ENCODE peak calls at places on chromosomes 6 and 20, in nine cellular contexts. M is AG09319, K is PC-3, V is A673, J is OCI-LY7, Z is dorsolateral prefrontal cortex, S is uterus, T is bronchial epithelial cell, C is ascending aorta. Q is an unnamed sample.
A peak's percentile ranks its signal among the peaks of the same experiment; 100 is the strongest.

GRCh38 chr20:44431502-44432234 is 44.0 kb upstream of the TTPAL start:
- DNase-seq in Z (no peak), J (no peak), V (no peak), S (no peak), T (no peak), M (no peak), K (no peak), C (no peak), Q (no peak)

GRCh38 chr6:109713097-109713496 is 22.0 kb downstream of the FIG4 start:
- DNase-seq in V (no peak), Z (no peak), T (peak; percentile 71), S (no peak), C (no peak), K (peak; percentile 51), J (no peak), M (no peak), Q (peak; percentile 55)

GRCh38 chr6:109296305-109296915 is 85.9 kb downstream of the CD164 start:
- DNase-seq in M (no peak), K (peak; percentile 35), J (no peak), T (peak; percentile 20), V (no peak), Z (no peak), S (no peak), C (no peak), Q (no peak)

GRCh38 chr6:156866181-156866862 is 89.1 kb downstream of the ARID1B start:
- DNase-seq in S (peak; percentile 33), K (peak; percentile 61), M (no peak), Z (no peak), C (no peak), V (no peak), T (peak; percentile 44), J (peak; percentile 38), Q (peak; percentile 46)

GRCh38 chr20:36086767-36087166 is 67.8 kb upstream of the EPB41L1 start:
- DNase-seq in S (no peak), Z (no peak), V (no peak), J (no peak), K (peak; percentile 82), M (no peak), T (peak; percentile 40), C (no peak), Q (no peak)

GRCh38 chr6:139165324-139165723 is 30.4 kb downstream of the HECA start:
- DNase-seq in J (peak; percentile 14), V (no peak), Z (no peak), T (no peak), S (no peak), M (no peak), K (no peak), C (no peak), Q (no peak)

GRCh38 chr6:164035912-164036485 is 621.5 kb downstream of the QKI start:
- DNase-seq in C (no peak), K (peak; percentile 39), S (no peak), V (no peak), T (peak; percentile 2), J (no peak), M (no peak), Z (no peak), Q (no peak)

GRCh38 chr20:4112490-4113420 is 97.4 kb upstream of the RNF24 start:
- DNase-seq in V (peak; percentile 57), S (no peak), Z (no peak), K (peak; percentile 87), M (no peak), T (peak; percentile 52), J (no peak), C (no peak), Q (peak; percentile 57)

DNA sequence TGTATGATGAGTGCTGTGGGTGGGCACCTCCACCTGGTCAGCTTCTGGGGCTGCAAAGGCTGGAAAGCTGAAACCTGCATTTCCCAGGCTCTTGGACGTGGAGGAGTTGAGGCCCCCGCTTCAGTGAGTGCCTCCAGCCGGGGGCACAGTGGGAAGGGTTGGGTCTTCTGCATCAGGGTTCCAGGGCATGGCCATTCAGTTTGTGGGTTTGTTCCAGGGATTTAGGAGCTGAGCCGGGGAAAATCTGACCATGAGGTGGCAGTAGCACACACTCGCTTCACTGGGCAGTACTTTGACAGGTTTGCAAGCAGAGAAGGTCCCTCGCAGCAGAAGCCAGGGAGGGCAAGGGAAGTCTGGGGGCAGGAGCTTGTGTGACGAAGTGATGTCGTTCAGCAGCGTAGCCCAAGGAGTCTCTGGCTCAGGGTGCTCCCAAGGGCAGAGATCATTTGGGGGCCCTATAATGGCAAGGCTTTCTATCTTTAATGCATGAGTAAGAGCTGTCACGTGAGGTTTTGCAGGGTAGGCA is 69.5 kb upstream of the SULF2 start:
- DNase-seq in S (no peak), Z (no peak), J (peak; percentile 66), K (peak; percentile 84), T (peak; percentile 59), M (no peak), V (peak; percentile 59), C (no peak), Q (peak; percentile 3)
- TF ChIP-seq CTCF in S (no peak), Z (no peak), J (peak; percentile 77), K (peak; percentile 90), T (peak; percentile 71), M (peak; percentile 49), V (peak; percentile 65), C (no peak), Q (no peak)

GRCh38 chr6:89944826-89945407 is 50.6 kb downstream of the GJA10 start:
- DNase-seq in T (peak; percentile 38), Z (no peak), M (no peak), J (peak; percentile 27), S (no peak), C (no peak), K (peak; percentile 26), V (peak; percentile 47), Q (no peak)
- TF ChIP-seq CTCF in T (no peak), Z (peak; percentile 13), M (peak; percentile 31), J (peak; percentile 89), S (no peak), C (no peak), K (peak; percentile 67), V (peak; percentile 54), Q (peak; percentile 75)

GRCh38 chr20:6057704-6058103 is 3.8 kb upstream of the LRRN4 start:
- DNase-seq in M (no peak), S (no peak), K (no peak), C (no peak), J (no peak), Z (no peak), V (no peak), T (no peak), Q (no peak)

GRCh38 chr20:6057139-6057538 is 3.3 kb upstream of the LRRN4 start:
- DNase-seq in T (no peak), C (no peak), V (no peak), K (no peak), Z (no peak), S (no peak), M (no peak), J (no peak), Q (no peak)

GRCh38 chr20:6053776-6054688 is at the start of gene LRRN4:
- DNase-seq in C (no peak), K (peak; percentile 96), S (no peak), V (no peak), T (peak; percentile 89), J (no peak), Z (no peak), M (no peak), Q (no peak)

GRCh38 chr20:6055161-6055783 is 1.4 kb upstream of the LRRN4 start:
- DNase-seq in T (no peak), K (no peak), J (no peak), C (no peak), M (no peak), Z (no peak), V (no peak), S (no peak), Q (no peak)

DNA sequence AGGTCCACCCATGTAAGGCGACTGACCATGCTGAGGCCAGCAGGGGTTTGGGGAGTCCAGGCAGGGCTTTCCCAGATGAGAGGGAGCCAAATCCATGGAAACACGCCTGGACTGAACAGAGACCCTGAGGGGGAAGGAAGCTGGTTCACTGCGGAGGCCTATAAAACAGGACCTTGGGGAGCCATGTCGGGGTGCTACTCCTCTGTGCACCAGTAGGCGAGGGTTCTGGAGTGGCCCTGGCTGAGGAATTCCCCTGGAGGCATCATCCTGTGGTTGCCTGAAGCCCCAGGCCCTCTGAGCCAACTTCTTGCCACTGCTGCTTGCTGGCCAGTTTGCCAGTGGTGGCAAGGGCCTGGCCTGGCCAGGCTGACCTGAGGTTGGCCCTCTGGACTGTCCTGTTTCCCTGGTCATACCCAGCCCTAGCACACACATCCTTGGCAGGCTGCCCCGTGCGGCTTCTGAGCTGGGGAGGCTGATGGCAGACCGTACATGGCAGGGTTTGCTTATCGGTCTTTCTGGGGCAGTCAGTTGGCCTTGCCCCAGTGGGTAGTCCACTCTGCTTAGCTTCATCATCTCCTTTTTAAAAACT is 2.2 kb upstream of the LRRN4 start:
- DNase-seq in S (no peak), C (no peak), V (no peak), M (no peak), T (no peak), Z (no peak), J (no peak), K (no peak), Q (no peak)
- TF ChIP-seq CTCF in S (no peak), C (no peak), V (no peak), M (no peak), T (no peak), Z (no peak), J (no peak), K (no peak), Q (no peak)

GRCh38 chr6:6218246-6219085 is 102.0 kb downstream of the F13A1 start:
- DNase-seq in K (peak; percentile 43), V (peak; percentile 11), S (peak; percentile 27), T (peak; percentile 43), Z (no peak), C (no peak), J (no peak), M (no peak), Q (no peak)

GRCh38 chr6:6224933-6225486 is 95.5 kb downstream of the F13A1 start:
- DNase-seq in S (no peak), Z (no peak), C (no peak), K (peak; percentile 41), V (no peak), M (no peak), J (no peak), T (no peak), Q (no peak)

GRCh38 chr6:6220718-6221117 is 99.7 kb downstream of the F13A1 start:
- DNase-seq in K (peak; percentile 6), T (peak; percentile 3), J (peak; percentile 47), V (peak; percentile 15), Z (no peak), C (no peak), M (no peak), S (no peak), Q (no peak)

GRCh38 chr6:6219716-6220115 is 100.7 kb downstream of the F13A1 start:
- DNase-seq in C (no peak), Z (no peak), T (no peak), V (no peak), K (no peak), J (no peak), M (no peak), S (no peak), Q (no peak)

DNA sequence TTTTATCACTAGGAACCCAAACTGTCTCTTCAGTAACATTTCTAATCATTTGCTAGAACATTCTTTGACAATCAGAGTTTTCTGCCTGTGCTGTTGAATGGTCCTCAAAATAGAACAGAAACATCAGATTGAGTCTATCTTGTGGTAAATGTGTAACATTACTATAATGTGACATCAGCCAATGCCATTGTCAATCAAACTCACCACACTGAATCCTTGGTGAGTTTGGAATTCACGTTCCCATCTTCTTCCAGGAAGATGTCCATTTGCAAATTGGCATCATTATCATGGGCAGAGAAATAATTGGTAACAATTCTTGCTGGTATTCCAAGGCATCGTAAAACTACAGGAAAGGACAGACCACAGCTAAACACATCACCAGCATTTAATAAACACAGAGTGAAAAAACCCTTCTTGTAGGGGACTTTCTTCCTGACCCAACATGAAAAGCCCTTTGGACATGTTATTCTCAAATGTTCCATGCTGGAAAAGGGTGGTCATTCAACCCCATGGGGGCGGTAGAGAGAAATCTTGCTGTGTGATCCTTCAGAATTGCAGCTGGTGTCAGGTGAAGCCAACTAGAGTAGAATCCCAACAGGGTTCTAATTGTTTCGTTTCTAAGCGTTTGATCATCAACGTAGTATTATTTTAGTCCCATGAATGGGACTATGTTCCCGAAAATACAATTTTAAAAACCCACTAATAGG is 98.5 kb downstream of the F13A1 start:
- DNase-seq in Z (no peak), T (peak; percentile 29), K (peak; percentile 28), C (no peak), M (no peak), V (peak; percentile 61), S (no peak), J (peak; percentile 59), Q (peak; percentile 23)
- TF ChIP-seq CTCF in Z (no peak), T (peak; percentile 21), K (peak; percentile 52), C (no peak), M (no peak), V (peak; percentile 75), S (no peak), J (peak; percentile 77), Q (peak; percentile 28)

Q was measured in activated CD8-positive, alpha-beta T cell treated with anti-CD3 and anti-CD28 coated beads for 36 hours.